ENCODE peak calls at places on chromosomes 3 and 15, in seven cellular contexts. S, A, D, O, K, G and W are unnamed samples.

GRCh38 chr3:31880020-31880419 is 101.0 kb downstream of the OSBPL10 start:
- DNase-seq in S (no peak), A (peak), D (peak), O (no peak), K (no peak), G (no peak), W (no peak)

GRCh38 chr3:194874783-194875182 is 189.1 kb downstream of the FAM43A start:
- DNase-seq in S (no peak), A (no peak), D (no peak), O (no peak), K (no peak), G (no peak), W (no peak)

GRCh38 chr3:24202071-24202470 is 257.0 kb downstream of the NR1D2 start:
- DNase-seq in S (no peak), A (no peak), D (no peak), O (no peak), K (no peak), G (no peak), W (no peak)

GRCh38 chr3:45218578-45219390 is 7.3 kb downstream of the TMEM158 start:
- DNase-seq in S (no peak), A (no peak), D (no peak), O (no peak), K (no peak), G (peak), W (no peak)

GRCh38 chr3:87002346-87002745 is 11.4 kb upstream of the VGLL3 start:
- DNase-seq in S (no peak), A (no peak), D (no peak), O (no peak), K (no peak), G (no peak), W (no peak)

GRCh38 chr15:54026891-54027290 is 48.6 kb downstream of the UNC13C start:
- DNase-seq in S (no peak), A (no peak), D (no peak), O (no peak), K (no peak), G (no peak), W (no peak)

GRCh38 chr15:80891006-80891405 is 98.6 kb downstream of the MESD start:
- DNase-seq in S (no peak), A (no peak), D (no peak), O (no peak), K (no peak), G (no peak), W (no peak)

GRCh38 chr15:62495670-62496328 is 330.7 kb upstream of the C2CD4B start:
- DNase-seq in S (peak), A (no peak), D (no peak), O (no peak), K (no peak), G (peak), W (no peak)

GRCh38 chr15:65312400-65312916 is 8.0 kb downstream of the RNU5B-1 start:
- DNase-seq in S (no peak), A (no peak), D (no peak), O (no peak), K (no peak), G (no peak), W (no peak)

GRCh38 chr3:170222647-170223541 is 670 bp downstream of the PRKCI start:
- DNase-seq in S (peak), A (peak), D (no peak), O (peak), K (peak), G (peak), W (no peak)

GRCh38 chr15:101054991-101055390 is 135.8 kb downstream of the LRRK1 start:
- DNase-seq in S (no peak), A (no peak), D (no peak), O (no peak), K (no peak), G (no peak), W (no peak)

GRCh38 chr15:81155375-81156218 is 21.5 kb downstream of the CFAP161 start:
- DNase-seq in S (no peak), A (peak), D (peak), O (no peak), K (peak), G (peak), W (peak)

GRCh38 chr3:124627501-124627908 is 102.7 kb upstream of the UMPS start:
- DNase-seq in S (no peak), A (no peak), D (peak), O (no peak), K (no peak), G (peak), W (no peak)

GRCh38 chr3:179268400-179269051 is 17.6 kb upstream of the KCNMB3 start:
- DNase-seq in S (no peak), A (no peak), D (no peak), O (no peak), K (no peak), G (peak), W (no peak)